ENCODE peak calls at places on chromosomes 6 and 20, in six cellular contexts. M is ELF-1; K is cortex of kidney; Y is activated CD4-positive, alpha-beta T cell treated with anti-CD3 and anti-CD28 coated beads for 1 hour; W is CD4-positive, alpha-beta memory T cell; I is activated naive CD4-positive, alpha-beta T cell treated with anti-CD3 and anti-CD28 coated beads, Interleukin-2, amount 10 ng/mL, durations not matched to agents 7 days and 5 days. D is an unnamed sample.

GRCh38 chr20:25248501-25249172 is 752 bp downstream of the PYGB start:
- DNase-seq in M (peak), K (no peak), Y (no peak), W (no peak), I (no peak), D (no peak)

GRCh38 chr6:78867370-78868040 is at the start of gene IRAK1BP1:
- DNase-seq in M (peak), K (no peak), Y (peak), W (peak), I (peak), D (peak)

GRCh38 chr20:20562507-20562906 is 149.9 kb downstream of the RALGAPA2 start:
- DNase-seq in M (no peak), K (no peak), Y (no peak), W (no peak), I (no peak), D (no peak)

GRCh38 chr6:37524025-37524647 is 24.4 kb upstream of the CCDC167 start:
- DNase-seq in M (no peak), K (no peak), Y (no peak), W (no peak), I (no peak), D (no peak)

GRCh38 chr6:158411998-158412397 is 99.7 kb downstream of the TULP4 start:
- DNase-seq in M (no peak), K (no peak), Y (no peak), W (no peak), I (no peak), D (no peak)

GRCh38 chr6:93679836-93680235 is 260.5 kb upstream of the EPHA7 start:
- DNase-seq in M (no peak), K (no peak), Y (no peak), W (no peak), I (no peak), D (no peak)

GRCh38 chr6:67766061-67766460 is 869.0 kb upstream of the ADGRB3 start:
- DNase-seq in M (no peak), K (no peak), Y (no peak), W (no peak), I (no peak), D (no peak)

GRCh38 chr20:62772994-62773858 is 23.0 kb upstream of the MRGBP start:
- DNase-seq in M (no peak), K (no peak), Y (no peak), W (no peak), I (no peak), D (no peak)

GRCh38 chr6:114713690-114714089 is 370.9 kb upstream of the HS3ST5 start:
- DNase-seq in M (no peak), K (no peak), Y (no peak), W (no peak), I (no peak), D (no peak)

GRCh38 chr6:16331328-16332174 is 93.2 kb downstream of the GMPR start:
- DNase-seq in M (peak), K (no peak), Y (peak), W (peak), I (peak), D (peak)

GRCh38 chr6:138013949-138014348 is 93.3 kb downstream of the PERP start:
- DNase-seq in M (no peak), K (no peak), Y (no peak), W (no peak), I (no peak), D (no peak)

GRCh38 chr20:63709149-63709527 is 1.3 kb downstream of the ZGPAT start:
- DNase-seq in M (no peak), K (no peak), Y (no peak), W (no peak), I (peak), D (no peak)

GRCh38 chr6:12051861-12052368 is 39.8 kb downstream of the HIVEP1 start:
- DNase-seq in M (no peak), K (no peak), Y (no peak), W (peak), I (peak), D (no peak)

GRCh38 chr20:840858-841567 is 7.5 kb downstream of the FAM110A start:
- DNase-seq in M (peak), K (no peak), Y (no peak), W (no peak), I (peak), D (no peak)

GRCh38 chr20:50283922-50284810 is 93.5 kb downstream of the CEBPB start:
- DNase-seq in M (no peak), K (no peak), Y (no peak), W (no peak), I (no peak), D (no peak)

GRCh38 chr6:159716247-159717086 is 10.8 kb upstream of the WTAP start:
- DNase-seq in M (no peak), K (no peak), Y (no peak), W (no peak), I (no peak), D (no peak)

GRCh38 chr6:163414367-163415175 is at the start of gene QKI:
- DNase-seq in M (peak), K (no peak), Y (peak), W (peak), I (peak), D (peak)

GRCh38 chr6:148671085-148671484 is 75.7 kb upstream of the UST start:
- DNase-seq in M (peak), K (no peak), Y (no peak), W (no peak), I (no peak), D (no peak)

GRCh38 chr20:41072099-41072798 is 43.6 kb downstream of the TOP1 start:
- DNase-seq in M (no peak), K (no peak), Y (no peak), W (no peak), I (no peak), D (no peak)

GRCh38 chr20:57838670-57839142 is 128.9 kb upstream of the PMEPA1 start:
- DNase-seq in M (no peak), K (no peak), Y (no peak), W (no peak), I (no peak), D (no peak)

GRCh38 chr6:152225231-152225934 is 411.8 kb downstream of the SYNE1 start:
- DNase-seq in M (no peak), K (no peak), Y (no peak), W (no peak), I (no peak), D (no peak)

GRCh38 chr6:135739288-135739687 is 112.2 kb upstream of the PDE7B start:
- DNase-seq in M (no peak), K (no peak), Y (no peak), W (no peak), I (no peak), D (no peak)